ENCODE peak calls at places on chromosome 17, in six cellular contexts. B is T47D, O is EL, A is astrocyte of the hippocampus, G is progenitor cell of endocrine pancreas, D is left ventricle myocardium inferior. J is an unnamed sample.

GRCh38 chr17:55386931-55387330 is 34.7 kb downstream of the MMD start:
- DNase-seq in O (no peak), A (no peak), G (no peak), B (no peak), D (no peak), J (no peak)

GRCh38 chr17:3924421-3925350 is 8.4 kb upstream of the P2RX1 start:
- DNase-seq in G (no peak), O (no peak), A (no peak), B (no peak), D (peak), J (no peak)

GRCh38 chr17:30095507-30096244 is 20.9 kb upstream of the NSRP1 start:
- DNase-seq in A (peak), O (peak), D (no peak), G (no peak), B (peak), J (no peak)

GRCh38 chr17:34997355-34997862 is 17.1 kb downstream of the LIG3 start:
- DNase-seq in G (no peak), O (no peak), A (peak), D (no peak), B (peak), J (no peak)

GRCh38 chr17:40122944-40123810 is 1.4 kb downstream of the MSL1 start:
- DNase-seq in D (peak), O (peak), G (peak), B (peak), A (peak), J (no peak)

GRCh38 chr17:61409301-61410099 is 9.9 kb downstream of the TBX2 start:
- DNase-seq in B (peak), O (peak), D (no peak), A (peak), G (peak), J (no peak)

GRCh38 chr17:66520986-66521385 is 218.6 kb downstream of the PRKCA start:
- DNase-seq in B (no peak), G (no peak), D (no peak), A (no peak), O (no peak), J (no peak)

GRCh38 chr17:64209983-64210382 is 53.1 kb downstream of the TEX2 start:
- DNase-seq in B (no peak), A (no peak), G (no peak), D (no peak), O (no peak), J (no peak)

GRCh38 chr17:21418446-21419298 is 42.5 kb downstream of the KCNJ12 start:
- DNase-seq in G (no peak), B (no peak), O (no peak), A (no peak), D (no peak), J (no peak)

GRCh38 chr17:40314557-40314953 is 5.6 kb downstream of the RARA start:
- DNase-seq in G (no peak), B (peak), A (peak), D (peak), O (peak), J (peak)

GRCh38 chr17:28675980-28676379 is 14.0 kb downstream of the SUPT6H start:
- DNase-seq in D (no peak), O (no peak), A (no peak), B (peak), G (no peak), J (no peak)

GRCh38 chr17:38907930-38908675 is 17.3 kb upstream of the LASP1NB start:
- DNase-seq in G (no peak), A (no peak), D (peak), O (no peak), B (no peak), J (no peak)

GRCh38 chr17:67574658-67575293 is 143.0 kb upstream of the NOL11 start:
- DNase-seq in G (no peak), D (no peak), A (no peak), B (no peak), O (no peak), J (no peak)

GRCh38 chr17:28744104-28744801 is 442 bp downstream of the TRAF4 start:
- DNase-seq in A (peak), O (peak), D (peak), G (peak), B (no peak), J (no peak)

GRCh38 chr17:73030501-73030911 is 62.0 kb downstream of the SLC39A11 start:
- DNase-seq in B (no peak), G (no peak), O (no peak), D (no peak), A (no peak), J (no peak)

GRCh38 chr17:47776330-47777197 is 43.5 kb downstream of the TBX21 start:
- DNase-seq in D (no peak), B (peak), O (peak), A (peak), G (no peak), J (no peak)

GRCh38 chr17:76562734-76563148 is 22.9 kb downstream of the PRCD start:
- DNase-seq in B (no peak), D (no peak), A (peak), O (peak), G (no peak), J (no peak)

GRCh38 chr17:36844601-36845000 is 92.7 kb upstream of the LHX1 start:
- DNase-seq in B (no peak), G (no peak), A (no peak), D (no peak), O (no peak), J (no peak)

GRCh38 chr17:51435641-51436091 is 175.3 kb downstream of the UTP18 start:
- DNase-seq in B (no peak), D (peak), A (peak), O (peak), G (peak), J (no peak)

GRCh38 chr17:76546556-76547182 is 6.8 kb downstream of the PRCD start:
- DNase-seq in D (no peak), B (no peak), O (peak), G (no peak), A (peak), J (no peak)

GRCh38 chr17:5118219-5118618 is 2.4 kb downstream of the USP6 start:
- DNase-seq in G (no peak), A (no peak), O (no peak), D (no peak), B (no peak), J (no peak)

GRCh38 chr17:44362964-44363612 is 565 bp downstream of the FAM171A2 start:
- DNase-seq in D (no peak), B (peak), A (peak), O (no peak), G (no peak), J (no peak)

GRCh38 chr17:1438593-1439083 is 17.4 kb downstream of the CRK start:
- DNase-seq in O (peak), B (no peak), G (no peak), A (peak), D (no peak), J (no peak)

GRCh38 chr17:29219378-29220047 is 27.1 kb upstream of the CRYBA1 start:
- DNase-seq in O (peak), G (peak), B (peak), D (peak), A (peak), J (peak)

GRCh38 chr17:59074494-59074893 is 32.2 kb downstream of the TRIM37 start:
- DNase-seq in D (no peak), G (no peak), A (peak), B (no peak), O (peak), J (no peak)

GRCh38 chr17:850086-850827 is 68.1 kb downstream of the MRM3 start:
- DNase-seq in G (no peak), O (no peak), D (no peak), A (no peak), B (no peak), J (no peak)

J was measured in right atrium auricular region.